ENCODE peak calls at places on chromosomes 3 and 15, in seven cellular contexts. X is astrocyte of the cerebellum, A is breast epithelium, N is HCT116, L is tibial artery, O is fibroblast of mammary gland, B is left lung. I is an unnamed sample.

GRCh38 chr3:89845053-89845452 is 737.6 kb downstream of the EPHA3 start:
- DNase-seq in X (no peak), A (no peak), N (no peak), L (no peak), O (no peak), B (no peak), I (no peak)

GRCh38 chr3:72728958-72729467 is 119.2 kb downstream of the SHQ1 start:
- DNase-seq in X (no peak), A (no peak), N (no peak), L (no peak), O (no peak), B (no peak), I (no peak)

GRCh38 chr3:59563072-59563605 is 513.3 kb upstream of the CFAP20DC start:
- DNase-seq in X (no peak), A (no peak), N (no peak), L (no peak), O (peak; percentile 85), B (no peak), I (peak; percentile 20)

GRCh38 chr3:102092617-102093466 is 243.5 kb downstream of the NFKBIZ start:
- DNase-seq in X (peak; percentile 45), A (no peak), N (no peak), L (no peak), O (peak; percentile 27), B (no peak), I (peak; percentile 81)

GRCh38 chr3:10281951-10282350 is 10.8 kb downstream of the GHRL start:
- DNase-seq in X (no peak), A (no peak), N (no peak), L (no peak), O (peak; percentile 86), B (no peak), I (peak; percentile 37)

GRCh38 chr15:85587707-85588441 is 206.9 kb downstream of the KLHL25 start:
- DNase-seq in X (no peak), A (no peak), N (peak; percentile 34), L (no peak), O (peak; percentile 90), B (no peak), I (peak; percentile 79)

GRCh38 chr3:177050466-177051237 is 146.6 kb downstream of the TBL1XR1 start:
- DNase-seq in X (peak; percentile 35), A (no peak), N (peak; percentile 19), L (no peak), O (peak; percentile 67), B (no peak), I (peak; percentile 71)

GRCh38 chr3:42228796-42229195 is 37.2 kb downstream of the CCK start:
- DNase-seq in X (no peak), A (no peak), N (no peak), L (no peak), O (peak; percentile 35), B (no peak), I (no peak)

GRCh38 chr3:52813810-52814209 is 16.7 kb downstream of the ITIH4 start:
- DNase-seq in X (no peak), A (no peak), N (no peak), L (no peak), O (no peak), B (no peak), I (no peak)

GRCh38 chr15:100975043-100975442 is 55.9 kb downstream of the LRRK1 start:
- DNase-seq in X (no peak), A (no peak), N (no peak), L (no peak), O (no peak), B (no peak), I (no peak)

GRCh38 chr3:18070944-18071343 is 328.5 kb upstream of the TBC1D5 start:
- DNase-seq in X (no peak), A (no peak), N (no peak), L (no peak), O (no peak), B (no peak), I (no peak)

GRCh38 chr3:77236118-77236517 is 196.2 kb downstream of the ROBO2 start:
- DNase-seq in X (no peak), A (no peak), N (no peak), L (no peak), O (no peak), B (no peak), I (no peak)

GRCh38 chr3:171055336-171056178 is 29.0 kb upstream of the SLC2A2 start:
- DNase-seq in X (peak; percentile 28), A (no peak), N (peak; percentile 13), L (no peak), O (peak; percentile 49), B (no peak), I (peak; percentile 68)

GRCh38 chr3:56783644-56784451 is 17.9 kb downstream of the ARHGEF3 start:
- DNase-seq in X (peak; percentile 57), A (peak; percentile 81), N (no peak), L (peak; percentile 70), O (peak; percentile 90), B (no peak), I (peak; percentile 94)

GRCh38 chr3:120433662-120434331 is 17.0 kb downstream of the FSTL1 start:
- DNase-seq in X (no peak), A (no peak), N (no peak), L (no peak), O (no peak), B (no peak), I (no peak)

GRCh38 chr3:131688370-131688769 is 185.6 kb upstream of the MRPL3 start:
- DNase-seq in X (peak; percentile 28), A (no peak), N (no peak), L (no peak), O (peak; percentile 19), B (no peak), I (peak; percentile 51)

GRCh38 chr3:53519047-53519717 is 24.8 kb downstream of the CACNA1D start:
- DNase-seq in X (no peak), A (no peak), N (no peak), L (no peak), O (no peak), B (no peak), I (no peak)

GRCh38 chr15:45402162-45402954 is 24.0 kb upstream of the GATM start:
- DNase-seq in X (peak; percentile 97), A (peak; percentile 90), N (peak; percentile 99), L (peak; percentile 93), O (peak; percentile 99), B (peak; percentile 96), I (peak; percentile 99)

GRCh38 chr3:143170043-143170442 is 50.5 kb downstream of the CHST2 start:
- DNase-seq in X (no peak), A (no peak), N (no peak), L (no peak), O (no peak), B (no peak), I (no peak)

GRCh38 chr15:69060041-69060481 is 45.6 kb downstream of the NOX5 start:
- DNase-seq in X (no peak), A (no peak), N (no peak), L (no peak), O (no peak), B (no peak), I (no peak)

GRCh38 chr15:91541286-91541685 is 312.2 kb upstream of the SLCO3A1 start:
- DNase-seq in X (no peak), A (no peak), N (no peak), L (no peak), O (peak; percentile 29), B (no peak), I (no peak)

GRCh38 chr15:44720460-44721185 is 9.3 kb downstream of the B2M start:
- DNase-seq in X (no peak), A (no peak), N (no peak), L (no peak), O (no peak), B (no peak), I (no peak)

GRCh38 chr3:82448320-82448719 is 686.9 kb upstream of the GBE1 start:
- DNase-seq in X (no peak), A (no peak), N (no peak), L (no peak), O (no peak), B (no peak), I (no peak)

GRCh38 chr3:194574639-194575483 is 58.4 kb downstream of the TMEM44 start:
- DNase-seq in X (no peak), A (no peak), N (no peak), L (no peak), O (peak; percentile 92), B (no peak), I (no peak)
- TF ChIP-seq CTCF in X (peak; percentile 39), A (no peak), N (peak; percentile 16), L (no peak), O (peak; percentile 44), B (no peak), I (peak; percentile 31)

GRCh38 chr15:58279106-58279505 is 140.9 kb downstream of the AQP9 start:
- DNase-seq in X (no peak), A (no peak), N (no peak), L (no peak), O (no peak), B (no peak), I (no peak)
- H3K4me3 ChIP-seq in X (no peak overlapping the region), A (no peak overlapping the region), N (no peak overlapping the region), L (no peak overlapping the region), O (no peak overlapping the region), B (no peak overlapping the region), I (no peak overlapping the region)

GRCh38 chr3:128784228-128784627 is 58.2 kb downstream of the RAB7A start:
- DNase-seq in X (no peak), A (no peak), N (no peak), L (no peak), O (peak; percentile 19), B (peak; percentile 75), I (peak; percentile 18)
- TF ChIP-seq CTCF in X (peak; percentile 58), A (no peak), N (peak; percentile 63), L (no peak), O (peak; percentile 46), B (no peak), I (peak; percentile 68)

GRCh38 chr3:122843604-122844003 is 48.7 kb downstream of the SLC49A4 start:
- DNase-seq in X (no peak), A (no peak), N (no peak), L (no peak), O (no peak), B (no peak), I (no peak)
- H3K4me3 ChIP-seq in X (no peak overlapping the region), A (no peak overlapping the region), N (no peak overlapping the region), L (no peak overlapping the region), O (no peak overlapping the region), B (no peak overlapping the region), I (no peak overlapping the region)

GRCh38 chr3:99545941-99546580 is 92.3 kb upstream of the COL8A1 start:
- DNase-seq in X (no peak), A (no peak), N (no peak), L (no peak), O (peak; percentile 44), B (no peak), I (peak; percentile 31)

GRCh38 chr3:99549918-99550603 is 88.3 kb upstream of the COL8A1 start:
- DNase-seq in X (no peak), A (no peak), N (no peak), L (no peak), O (peak; percentile 79), B (no peak), I (no peak)

GRCh38 chr3:99548674-99549073 is 89.7 kb upstream of the COL8A1 start:
- DNase-seq in X (no peak), A (no peak), N (no peak), L (no peak), O (no peak), B (no peak), I (no peak)

GRCh38 chr3:99549220-99549619 is 89.2 kb upstream of the COL8A1 start:
- DNase-seq in X (no peak), A (no peak), N (no peak), L (no peak), O (no peak), B (no peak), I (no peak)

GRCh38 chr3:99551520-99551919 is 86.9 kb upstream of the COL8A1 start:
- DNase-seq in X (no peak), A (no peak), N (no peak), L (no peak), O (no peak), B (no peak), I (no peak)
- TF ChIP-seq CTCF in X (peak; percentile 33), A (no peak), N (peak; percentile 40), L (no peak), O (peak; percentile 25), B (no peak), I (peak; percentile 13)

GRCh38 chr15:40436892-40437753 is 3.6 kb upstream of the BAHD1 start:
- DNase-seq in X (no peak), A (no peak), N (no peak), L (no peak), O (no peak), B (peak; percentile 72), I (no peak)
- H3K4me3 ChIP-seq in X (peak overlapping the region; percentile 40), A (peak overlapping the region; percentile 73), N (no peak overlapping the region), L (peak overlapping the region; percentile 48), O (peak overlapping the region; percentile 24), B (no peak overlapping the region), I (no peak overlapping the region)